ENCODE peak calls at places on chromosomes 4 and X, in five cellular contexts. One of them, this sample, is unnamed.

GRCh38 chr4:1200425-1201035 is 28.1 kb upstream of the SPON2 start:
- DNase-seq in adrenal gland: no peak
- DNase-seq in lung: no peak
- DNase-seq in psoas muscle: peak
- DNase-seq in cardiac fibroblast: peak
- DNase-seq in this sample: peak

GRCh38 chr4:97665553-97665952 is 477.7 kb downstream of the STPG2 start:
- DNase-seq in adrenal gland: no peak
- DNase-seq in lung: no peak
- DNase-seq in psoas muscle: no peak
- DNase-seq in cardiac fibroblast: no peak
- DNase-seq in this sample: no peak

GRCh38 chrX:31130457-31131215 is 58.8 kb upstream of the FTHL17 start:
- DNase-seq in adrenal gland: no peak
- DNase-seq in lung: no peak
- DNase-seq in psoas muscle: no peak
- DNase-seq in cardiac fibroblast: peak
- DNase-seq in this sample: no peak

GRCh38 chrX:103017542-103017941 is 46.4 kb downstream of the BEX1 start:
- DNase-seq in adrenal gland: no peak
- DNase-seq in lung: no peak
- DNase-seq in psoas muscle: no peak
- DNase-seq in cardiac fibroblast: no peak
- DNase-seq in this sample: no peak

GRCh38 chr4:188032170-188032569 is 36.6 kb downstream of the ZFP42 start:
- DNase-seq in adrenal gland: no peak
- DNase-seq in lung: no peak
- DNase-seq in psoas muscle: no peak
- DNase-seq in cardiac fibroblast: no peak
- DNase-seq in this sample: no peak

GRCh38 chr4:39037491-39037825 is 5.2 kb upstream of the TMEM156 start:
- DNase-seq in adrenal gland: no peak
- DNase-seq in lung: no peak
- DNase-seq in psoas muscle: no peak
- DNase-seq in cardiac fibroblast: peak
- DNase-seq in this sample: no peak

GRCh38 chrX:15373986-15374385 is 10.2 kb downstream of the VEGFD start:
- DNase-seq in adrenal gland: no peak
- DNase-seq in lung: no peak
- DNase-seq in psoas muscle: no peak
- DNase-seq in cardiac fibroblast: no peak
- DNase-seq in this sample: no peak

GRCh38 chr4:47913858-47914218 is 545 bp downstream of the NFXL1 start:
- DNase-seq in adrenal gland: peak
- DNase-seq in lung: peak
- DNase-seq in psoas muscle: peak
- DNase-seq in cardiac fibroblast: peak
- DNase-seq in this sample: no peak

GRCh38 chr4:5365071-5366008 is 314.1 kb downstream of the STK32B start:
- DNase-seq in adrenal gland: no peak
- DNase-seq in lung: peak
- DNase-seq in psoas muscle: no peak
- DNase-seq in cardiac fibroblast: peak
- DNase-seq in this sample: peak

GRCh38 chr4:56908206-56909082 is 744 bp downstream of the REST start:
- DNase-seq in adrenal gland: peak
- DNase-seq in lung: peak
- DNase-seq in psoas muscle: peak
- DNase-seq in cardiac fibroblast: peak
- DNase-seq in this sample: peak

GRCh38 chr4:186204103-186204559 is 12.8 kb downstream of the CYP4V2 start:
- DNase-seq in adrenal gland: no peak
- DNase-seq in lung: peak
- DNase-seq in psoas muscle: no peak
- DNase-seq in cardiac fibroblast: peak
- DNase-seq in this sample: peak

GRCh38 chr4:94551616-94552564 is 100.1 kb downstream of the PDLIM5 start:
- DNase-seq in adrenal gland: no peak
- DNase-seq in lung: no peak
- DNase-seq in psoas muscle: no peak
- DNase-seq in cardiac fibroblast: peak
- DNase-seq in this sample: peak

GRCh38 chr4:106160560-106160959 is 155.4 kb downstream of the TBCK start:
- DNase-seq in adrenal gland: no peak
- DNase-seq in lung: no peak
- DNase-seq in psoas muscle: no peak
- DNase-seq in cardiac fibroblast: peak
- DNase-seq in this sample: no peak

GRCh38 chr4:185335579-185335978 is 60.1 kb downstream of the LRP2BP start:
- DNase-seq in adrenal gland: no peak
- DNase-seq in lung: no peak
- DNase-seq in psoas muscle: no peak
- DNase-seq in cardiac fibroblast: no peak
- DNase-seq in this sample: no peak

GRCh38 chrX:142711801-142712200 is 313.9 kb upstream of the SPANXN4 start:
- DNase-seq in adrenal gland: no peak
- DNase-seq in lung: no peak
- DNase-seq in psoas muscle: no peak
- DNase-seq in cardiac fibroblast: no peak
- DNase-seq in this sample: no peak

GRCh38 chr4:86972997-86973396 is 38.2 kb downstream of the AFF1 start:
- DNase-seq in adrenal gland: no peak
- DNase-seq in lung: peak
- DNase-seq in psoas muscle: no peak
- DNase-seq in cardiac fibroblast: peak
- DNase-seq in this sample: peak

GRCh38 chrX:45598841-45599240 is 398.2 kb upstream of the DIPK2B start:
- DNase-seq in adrenal gland: no peak
- DNase-seq in lung: no peak
- DNase-seq in psoas muscle: no peak
- DNase-seq in cardiac fibroblast: peak
- DNase-seq in this sample: peak

GRCh38 chr4:5478116-5478515 is 230.2 kb downstream of the EVC2 start:
- DNase-seq in adrenal gland: no peak
- DNase-seq in lung: peak
- DNase-seq in psoas muscle: no peak
- DNase-seq in cardiac fibroblast: no peak
- DNase-seq in this sample: no peak

GRCh38 chrX:148582353-148582752 is 81.9 kb downstream of the AFF2 start:
- DNase-seq in adrenal gland: no peak
- DNase-seq in lung: no peak
- DNase-seq in psoas muscle: no peak
- DNase-seq in cardiac fibroblast: no peak
- DNase-seq in this sample: no peak

DNA sequence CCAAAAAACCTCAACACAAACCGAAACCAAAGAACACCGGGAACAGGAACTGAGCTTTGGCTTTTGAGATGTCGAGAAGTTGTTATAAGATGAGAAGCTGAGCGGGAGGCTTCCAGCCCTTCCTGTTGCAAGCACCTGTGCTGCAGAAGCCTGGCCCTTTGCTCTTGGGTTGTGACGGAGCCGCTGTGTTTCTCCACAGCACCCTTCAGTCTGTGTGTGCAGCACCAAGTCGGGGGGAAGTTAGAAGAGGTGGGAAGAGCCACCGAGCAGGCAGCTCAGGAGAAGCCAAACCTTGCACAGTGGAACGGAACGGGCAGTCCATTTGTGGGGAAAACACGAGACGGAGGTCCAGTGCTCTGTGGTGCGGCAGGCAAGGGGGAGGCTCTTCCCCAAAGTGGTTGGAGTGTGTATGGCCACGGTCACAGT is 123.5 kb downstream of the STOX2 start:
- DNase-seq in adrenal gland: no peak
- DNase-seq in lung: no peak
- DNase-seq in psoas muscle: no peak
- DNase-seq in cardiac fibroblast: no peak
- DNase-seq in this sample: no peak
- H3K4me3 ChIP-seq in adrenal gland: no peak
- H3K4me3 ChIP-seq in lung: peak
- H3K4me3 ChIP-seq in psoas muscle: peak
- H3K4me3 ChIP-seq in cardiac fibroblast: no peak
- H3K4me3 ChIP-seq in this sample: no peak

GRCh38 chr4:155722816-155723499 is 35.9 kb upstream of the GUCY1B1 start:
- DNase-seq in adrenal gland: no peak
- DNase-seq in lung: no peak
- DNase-seq in psoas muscle: no peak
- DNase-seq in cardiac fibroblast: no peak
- DNase-seq in this sample: peak

GRCh38 chr4:155722336-155722735 is 36.5 kb upstream of the GUCY1B1 start:
- DNase-seq in adrenal gland: no peak
- DNase-seq in lung: no peak
- DNase-seq in psoas muscle: no peak
- DNase-seq in cardiac fibroblast: no peak
- DNase-seq in this sample: no peak
- TF ChIP-seq CTCF in adrenal gland: no peak
- TF ChIP-seq CTCF in lung: no peak
- TF ChIP-seq CTCF in psoas muscle: no peak
- TF ChIP-seq CTCF in cardiac fibroblast: no peak
- TF ChIP-seq CTCF in this sample: no peak

DNA sequence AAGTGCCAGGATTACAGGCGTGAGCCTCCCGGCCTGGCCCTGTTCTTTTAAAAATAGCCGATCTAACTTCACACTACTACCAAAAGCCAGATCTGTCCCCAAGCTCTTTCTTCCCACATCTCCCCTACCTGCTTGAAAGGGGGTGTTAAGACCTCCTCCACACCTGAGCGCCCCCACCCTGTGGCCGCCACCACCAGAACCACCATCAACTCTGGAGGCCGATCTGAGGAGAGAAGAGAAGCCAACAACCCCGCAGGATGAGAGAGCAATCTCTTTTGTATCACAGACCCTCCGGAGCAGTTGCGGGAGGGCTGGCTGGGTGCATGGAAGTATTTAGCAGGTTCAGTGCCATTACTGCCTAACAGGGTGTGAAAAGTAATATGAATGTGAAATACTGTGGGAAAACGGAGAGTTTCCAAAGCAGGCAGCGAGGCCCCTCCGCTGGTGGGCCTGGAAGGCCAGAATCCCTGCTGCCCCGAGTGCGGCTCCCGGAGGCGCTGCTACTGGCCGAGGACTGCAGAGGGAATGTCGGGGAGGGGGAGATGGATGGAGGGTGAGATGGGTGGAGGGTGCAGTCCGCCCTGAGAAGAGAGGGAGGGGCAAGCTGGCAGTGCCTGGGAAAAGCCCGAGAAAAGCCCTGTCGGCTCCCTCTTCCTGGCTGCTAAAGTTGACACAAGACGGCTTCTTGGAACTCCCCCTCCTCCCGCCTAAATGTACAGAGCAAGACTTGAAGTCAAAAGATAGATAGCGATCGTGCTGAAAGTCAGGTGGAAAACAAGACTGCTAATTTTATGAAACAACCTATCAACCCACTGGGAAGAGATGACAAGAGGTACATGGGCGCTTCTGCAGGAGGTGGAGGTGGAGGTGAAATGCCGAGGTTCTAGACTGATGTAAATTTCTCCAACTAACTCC is 22.3 kb downstream of the HAND2 start:
- DNase-seq in adrenal gland: no peak
- DNase-seq in lung: no peak
- DNase-seq in psoas muscle: no peak
- DNase-seq in cardiac fibroblast: no peak
- DNase-seq in this sample: no peak
- H3K4me3 ChIP-seq in adrenal gland: no peak
- H3K4me3 ChIP-seq in lung: no peak
- H3K4me3 ChIP-seq in psoas muscle: no peak
- H3K4me3 ChIP-seq in cardiac fibroblast: no peak
- H3K4me3 ChIP-seq in this sample: no peak

GRCh38 chr4:2417765-2418651 is at the start of gene ZFYVE28:
- DNase-seq in adrenal gland: peak
- DNase-seq in lung: no peak
- DNase-seq in psoas muscle: no peak
- DNase-seq in cardiac fibroblast: no peak
- DNase-seq in this sample: peak

GRCh38 chr4:2417196-2417764 is 1.2 kb downstream of the ZFYVE28 start:
- DNase-seq in adrenal gland: no peak
- DNase-seq in lung: no peak
- DNase-seq in psoas muscle: no peak
- DNase-seq in cardiac fibroblast: no peak
- DNase-seq in this sample: no peak

GRCh38 chr4:2416564-2417195 is 1.8 kb downstream of the ZFYVE28 start:
- DNase-seq in adrenal gland: peak
- DNase-seq in lung: no peak
- DNase-seq in psoas muscle: peak
- DNase-seq in cardiac fibroblast: no peak
- DNase-seq in this sample: peak

GRCh38 chr4:2419814-2420213 is 1.1 kb downstream of the CFAP99 start:
- DNase-seq in adrenal gland: peak
- DNase-seq in lung: no peak
- DNase-seq in psoas muscle: no peak
- DNase-seq in cardiac fibroblast: no peak
- DNase-seq in this sample: no peak

DNA sequence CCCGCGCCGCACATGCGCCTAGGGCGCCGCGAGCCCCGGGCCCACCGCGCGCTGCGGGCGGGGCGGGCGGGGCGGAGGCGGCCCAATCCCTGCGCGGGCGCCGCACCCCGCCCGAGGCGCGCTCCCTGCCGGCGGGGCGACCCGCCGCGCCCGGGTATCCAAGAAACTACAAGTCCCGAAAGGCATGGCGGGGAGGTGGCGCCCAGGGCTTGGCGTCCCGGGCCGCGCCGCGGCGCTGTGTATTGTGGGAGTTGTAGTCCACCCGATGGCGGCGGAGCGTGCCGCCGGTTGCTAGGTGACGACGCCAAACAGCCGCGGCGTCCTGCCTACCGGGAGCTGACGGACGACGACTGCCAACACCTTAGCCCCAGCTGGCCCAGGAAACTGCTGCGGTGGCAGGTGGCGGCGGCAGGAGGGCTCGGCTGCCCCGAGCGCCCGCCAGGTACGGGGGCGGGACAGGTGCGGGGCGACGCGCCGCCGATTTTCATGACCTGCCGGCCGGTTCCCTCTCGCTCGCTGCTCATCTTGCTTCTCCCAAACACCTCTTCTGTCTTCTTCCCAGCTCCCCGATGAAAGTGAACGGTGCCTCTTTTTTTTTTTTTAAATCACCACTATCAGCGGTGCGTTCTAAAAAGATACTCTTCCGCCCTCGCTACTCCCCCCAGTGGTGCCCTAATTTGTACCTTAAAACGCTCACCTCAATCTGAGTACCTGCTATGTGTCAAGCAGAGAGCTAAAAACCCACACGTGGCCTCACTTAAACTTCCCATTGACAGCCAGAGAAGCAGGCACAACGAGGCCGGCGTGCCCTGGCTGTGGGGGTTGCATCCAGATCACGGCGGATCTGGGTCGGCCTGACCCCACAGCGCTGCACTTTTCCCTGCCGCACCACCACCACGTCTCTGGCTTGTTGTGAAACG is at the start of gene CFAP99:
- DNase-seq in adrenal gland: peak
- DNase-seq in lung: peak
- DNase-seq in psoas muscle: peak
- DNase-seq in cardiac fibroblast: peak
- DNase-seq in this sample: peak
- TF ChIP-seq CTCF in adrenal gland: no peak
- TF ChIP-seq CTCF in lung: peak
- TF ChIP-seq CTCF in psoas muscle: peak
- TF ChIP-seq CTCF in cardiac fibroblast: no peak
- TF ChIP-seq CTCF in this sample: no peak

GRCh38 chr4:37517326-37517725 is 168.8 kb downstream of the RELL1 start:
- DNase-seq in adrenal gland: no peak
- DNase-seq in lung: no peak
- DNase-seq in psoas muscle: no peak
- DNase-seq in cardiac fibroblast: no peak
- DNase-seq in this sample: no peak

GRCh38 chr4:37510626-37511025 is 175.6 kb downstream of the RELL1 start:
- DNase-seq in adrenal gland: no peak
- DNase-seq in lung: no peak
- DNase-seq in psoas muscle: no peak
- DNase-seq in cardiac fibroblast: no peak
- DNase-seq in this sample: no peak

GRCh38 chr4:37516057-37516775 is 170.0 kb downstream of the RELL1 start:
- DNase-seq in adrenal gland: no peak
- DNase-seq in lung: no peak
- DNase-seq in psoas muscle: no peak
- DNase-seq in cardiac fibroblast: no peak
- DNase-seq in this sample: no peak
- H3K4me3 ChIP-seq in adrenal gland: no peak
- H3K4me3 ChIP-seq in lung: no peak
- H3K4me3 ChIP-seq in psoas muscle: no peak
- H3K4me3 ChIP-seq in cardiac fibroblast: no peak
- H3K4me3 ChIP-seq in this sample: no peak

This sample was measured in fibroblast of the aortic adventitia.